ENCODE peak calls at places on chromosomes 16 and 17, in six cellular contexts. I, A, J, R, U and D are unnamed samples.

GRCh38 chr16:65469116-65469515 is 347.3 kb upstream of the CDH11 start:
- DNase-seq in U (no peak), J (no peak), A (no peak), R (no peak), I (no peak), D (no peak)

GRCh38 chr17:17053446-17054379 is 11.5 kb downstream of the MPRIP start:
- DNase-seq in I (no peak), A (no peak), R (peak), J (no peak), U (no peak), D (no peak)

GRCh38 chr17:33164556-33164881 is 128.6 kb downstream of the ASIC2 start:
- DNase-seq in U (no peak), R (no peak), A (no peak), J (no peak), I (no peak), D (no peak)

GRCh38 chr17:48624544-48625501 is 1.3 kb downstream of the HOXB9 start:
- DNase-seq in I (no peak), J (no peak), R (no peak), U (no peak), A (no peak), D (no peak)

GRCh38 chr17:76935331-76935730 is 67.1 kb downstream of the MGAT5B start:
- DNase-seq in U (no peak), I (no peak), J (peak), A (no peak), R (no peak), D (no peak)

GRCh38 chr17:79513206-79513605 is 97.6 kb downstream of the RBFOX3 start:
- DNase-seq in A (no peak), J (no peak), U (no peak), R (no peak), I (no peak), D (no peak)

GRCh38 chr17:21374455-21375161 is 1.5 kb upstream of the KCNJ12 start:
- DNase-seq in I (peak), A (no peak), R (no peak), J (no peak), U (no peak), D (no peak)

GRCh38 chr17:66995944-66996343 is 31.4 kb downstream of the CACNG4 start:
- DNase-seq in U (no peak), A (no peak), R (no peak), J (no peak), I (no peak), D (no peak)

GRCh38 chr17:11144358-11145233 is 96.4 kb upstream of the SHISA6 start:
- DNase-seq in A (peak), I (peak), R (peak), J (peak), U (peak), D (no peak)

GRCh38 chr17:71201639-71202038 is 919.2 kb upstream of the SOX9 start:
- DNase-seq in J (no peak), I (no peak), A (no peak), R (no peak), U (no peak), D (no peak)

GRCh38 chr17:79183221-79184158 is 108.9 kb downstream of the ENGASE start:
- DNase-seq in A (peak), I (no peak), U (no peak), J (no peak), R (no peak), D (no peak)

GRCh38 chr17:83203073-83203471 is 123.7 kb downstream of the METRNL start:
- DNase-seq in I (no peak), U (peak), R (peak), A (no peak), J (peak), D (peak)

GRCh38 chr17:62392908-62393307 is 12.6 kb downstream of the EFCAB3 start:
- DNase-seq in A (no peak), I (no peak), U (no peak), R (no peak), J (no peak), D (no peak)

GRCh38 chr16:9256196-9256595 is 164.8 kb downstream of the HAPSTR1 start:
- DNase-seq in J (no peak), I (peak), U (peak), A (peak), R (peak), D (no peak)

GRCh38 chr16:56481468-56482112 is 30.2 kb downstream of the OGFOD1 start:
- DNase-seq in U (no peak), I (no peak), R (no peak), J (no peak), A (no peak), D (no peak)
- TF ChIP-seq CTCF in U (no peak), I (no peak), R (no peak), J (no peak), A (no peak), D (no peak)

GRCh38 chr17:2024572-2025219 is 438 bp downstream of the RTN4RL1 start:
- DNase-seq in R (no peak), I (no peak), J (no peak), U (no peak), A (no peak), D (no peak)

GRCh38 chr17:2025220-2025621 is at the start of gene RTN4RL1:
- DNase-seq in I (peak), A (no peak), R (peak), U (peak), J (peak), D (no peak)

GRCh38 chr17:2027528-2028233 is 2.3 kb upstream of the DPH1 start:
- DNase-seq in R (no peak), I (no peak), A (no peak), J (no peak), U (no peak), D (no peak)

GRCh38 chr17:2023692-2024571 is 1.2 kb downstream of the RTN4RL1 start:
- DNase-seq in J (peak), I (peak), U (peak), A (no peak), R (no peak), D (no peak)

DNA sequence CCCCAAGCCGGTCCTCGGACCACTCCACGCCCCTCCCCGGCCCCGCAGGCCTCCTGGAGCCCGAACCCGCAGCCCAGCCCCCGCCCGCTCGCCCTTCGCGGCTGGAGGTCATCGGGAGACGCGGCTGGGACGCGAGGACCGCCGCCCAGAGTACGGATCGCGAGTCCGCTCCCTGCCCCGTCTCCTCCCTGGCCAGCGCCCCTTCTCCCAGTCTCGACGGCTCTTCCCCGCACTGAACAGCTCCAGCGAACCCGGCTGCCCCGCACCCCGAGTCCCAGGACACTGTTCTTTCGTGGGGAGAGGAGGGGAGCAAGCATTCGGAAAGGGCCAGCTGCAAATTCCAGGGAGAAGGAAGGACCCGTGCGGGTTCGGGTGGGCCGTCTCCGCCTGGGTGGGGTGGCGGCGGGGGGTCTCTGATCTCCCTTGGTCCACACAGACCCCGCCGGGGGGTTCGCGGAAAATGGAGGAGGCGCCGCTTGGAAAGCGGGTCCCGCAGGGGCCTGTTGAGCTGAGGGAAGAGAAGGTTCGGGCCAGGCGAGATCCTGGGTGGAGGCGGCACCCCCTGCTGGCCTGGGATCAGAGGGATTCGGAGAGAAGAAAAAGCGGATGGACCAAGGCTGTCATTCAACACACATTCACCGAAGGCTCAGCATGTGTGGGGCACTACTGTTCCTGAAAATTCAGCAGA is 632 bp upstream of the RTN4RL1 start:
- DNase-seq in R (peak), J (peak), I (no peak), A (peak), U (peak), D (no peak)
- TF ChIP-seq CTCF in R (peak), J (peak), I (peak), A (peak), U (peak), D (peak)

GRCh38 chr16:89167425-89167941 is 4.1 kb upstream of the CDH15 start:
- DNase-seq in I (peak), U (peak), A (peak), J (peak), R (peak), D (peak)

GRCh38 chr16:89170346-89171215 is 967 bp upstream of the CDH15 start:
- DNase-seq in U (peak), R (peak), I (no peak), A (no peak), J (no peak), D (no peak)

GRCh38 chr16:89166696-89167424 is 4.7 kb upstream of the CDH15 start:
- DNase-seq in R (no peak), J (no peak), A (no peak), U (no peak), I (no peak), D (no peak)

GRCh38 chr16:89169778-89170177 is 1.8 kb upstream of the CDH15 start:
- DNase-seq in A (no peak), U (no peak), J (no peak), I (no peak), R (no peak), D (no peak)

DNA sequence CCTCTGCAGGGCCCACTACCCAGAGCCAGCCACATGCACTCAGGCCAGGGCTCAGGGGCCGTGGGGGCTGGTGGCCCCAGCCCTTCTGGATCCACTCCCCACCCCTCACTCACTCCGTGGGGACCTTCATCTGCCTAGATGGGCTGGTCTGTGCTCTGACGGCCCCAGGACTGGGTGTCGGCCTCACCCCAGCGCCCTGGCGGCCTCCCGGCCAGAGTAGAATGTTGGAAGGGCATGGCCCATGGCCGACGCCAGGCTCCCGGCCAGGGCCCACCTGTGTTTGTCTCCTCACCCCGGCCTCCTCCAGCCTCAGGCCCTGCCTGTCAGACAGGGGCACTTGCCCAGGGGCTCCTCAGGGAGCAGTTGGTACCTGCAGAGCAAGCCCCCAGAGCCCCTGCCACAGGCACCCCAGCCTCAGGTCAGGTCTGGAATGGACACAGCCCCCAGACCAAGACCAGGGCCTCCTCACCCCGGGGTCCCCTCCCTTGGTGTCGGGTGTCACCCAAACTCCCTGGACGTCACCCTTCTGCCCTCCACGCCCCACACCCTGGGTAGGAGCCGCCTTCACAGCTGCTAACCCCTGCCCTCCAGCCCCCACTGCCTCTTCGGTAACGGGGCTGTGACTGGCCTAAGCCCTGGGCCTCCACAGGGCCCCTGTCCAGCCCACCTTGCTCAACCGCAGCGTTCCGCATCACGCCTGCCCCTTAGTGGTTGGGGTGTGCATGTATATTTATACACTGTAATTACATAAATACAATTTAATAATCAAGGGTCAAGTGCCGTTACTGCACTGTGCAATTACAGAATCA is 3.0 kb upstream of the CDH15 start:
- DNase-seq in A (no peak), U (no peak), I (no peak), J (no peak), R (no peak), D (no peak)
- TF ChIP-seq CTCF in A (no peak), U (no peak), I (no peak), J (peak), R (no peak), D (no peak)

DNA sequence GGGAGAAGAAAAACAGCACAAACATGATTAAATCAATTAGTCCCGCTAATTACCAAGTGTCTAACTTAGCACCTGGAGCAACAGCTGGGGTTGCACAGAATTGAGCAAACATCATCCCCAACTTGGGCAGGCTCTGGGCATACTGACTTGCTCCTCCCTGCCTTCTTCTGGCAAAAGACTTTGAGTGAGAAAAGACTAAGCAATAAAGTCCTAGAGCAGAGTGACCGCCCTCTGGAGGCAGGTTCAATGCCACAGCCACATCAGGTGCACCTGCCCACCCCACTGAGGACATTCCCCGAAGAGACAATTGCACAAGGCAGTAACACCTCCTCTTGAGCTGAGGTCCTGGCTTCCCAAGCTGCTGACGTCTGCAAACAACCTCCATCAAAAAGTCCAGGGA is 358.3 kb downstream of the SOX9 start:
- DNase-seq in I (peak), U (peak), J (no peak), R (no peak), A (no peak), D (no peak)
- TF ChIP-seq CTCF in I (peak), U (peak), J (no peak), R (no peak), A (no peak), D (no peak)

DNA sequence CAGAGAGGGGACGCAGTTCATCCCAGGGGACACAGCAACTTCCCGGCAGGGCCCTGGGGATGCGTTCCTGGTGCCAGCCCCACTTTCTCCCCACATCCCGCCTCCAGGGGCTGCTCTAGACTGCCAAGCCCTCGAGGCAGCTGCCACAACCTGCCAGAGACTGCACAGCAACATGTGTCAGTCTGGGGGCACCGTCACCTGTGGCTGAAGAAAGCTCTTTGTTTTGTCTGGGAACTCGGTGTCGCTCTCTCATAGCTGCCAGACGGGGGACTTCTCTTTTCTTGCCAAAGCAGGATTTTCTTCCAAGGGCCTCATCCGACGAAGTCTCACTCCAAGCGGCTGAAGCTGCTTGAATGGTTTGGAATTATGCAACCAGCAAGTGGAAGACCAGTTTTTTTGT is 43.7 kb downstream of the COTL1 start:
- DNase-seq in A (no peak), I (no peak), R (no peak), U (no peak), J (no peak), D (no peak)
- TF ChIP-seq CTCF in A (no peak), I (no peak), R (no peak), U (no peak), J (no peak), D (no peak)

GRCh38 chr16:83792391-83792790 is 15.4 kb upstream of the HSBP1 start:
- DNase-seq in A (no peak), J (no peak), I (no peak), U (no peak), R (no peak), D (no peak)
- TF ChIP-seq CTCF in A (no peak), J (no peak), I (no peak), U (no peak), R (no peak), D (no peak)

DNA sequence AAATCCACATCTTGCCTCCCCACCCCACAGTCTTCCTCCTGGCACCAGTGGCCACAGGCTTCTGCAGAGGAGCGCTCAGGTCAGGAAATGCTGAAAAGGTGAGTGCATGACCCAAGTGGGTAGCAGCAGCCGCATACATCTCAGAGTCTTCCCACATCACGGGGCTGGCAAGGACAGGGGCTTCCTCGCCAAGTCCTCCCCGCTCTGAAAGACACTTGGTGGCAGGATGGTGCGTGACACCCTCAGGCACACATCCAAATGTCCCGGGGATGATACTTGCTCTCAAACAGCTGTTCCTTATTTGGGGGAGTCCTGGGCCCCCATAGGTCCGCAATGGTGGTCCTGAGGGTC is 8.8 kb upstream of the SLC16A5 start:
- DNase-seq in J (no peak), A (no peak), R (no peak), U (no peak), I (no peak), D (no peak)
- TF ChIP-seq CTCF in J (no peak), A (no peak), R (no peak), U (no peak), I (no peak), D (no peak)

GRCh38 chr17:37438141-37438540 is 31.5 kb downstream of the TADA2A start:
- DNase-seq in R (no peak), I (no peak), U (no peak), A (no peak), J (no peak), D (no peak)
- TF ChIP-seq CTCF in R (no peak), I (no peak), U (no peak), A (peak), J (no peak), D (no peak)

GRCh38 chr17:34740936-34741515 is 161.6 kb downstream of the TMEM132E start:
- DNase-seq in U (no peak), I (no peak), R (peak), J (no peak), A (no peak), D (no peak)
- TF ChIP-seq CTCF in U (no peak), I (no peak), R (no peak), J (no peak), A (no peak), D (no peak)